ENCODE peak calls at places on chromosomes 16 and 17, in eight cellular contexts. One of them, this sample, is unnamed.

GRCh38 chr16:66842765-66843164 is 1.4 kb upstream of the CA7 start:
- DNase-seq in fibroblast of the conjunctiva: no peak
- DNase-seq in A549: no peak
- DNase-seq in HL-60: no peak
- DNase-seq in GM04504: no peak
- DNase-seq in anterior cingulate cortex: no peak
- DNase-seq in GM12892: no peak
- DNase-seq in hypothalamus: no peak
- DNase-seq in this sample: no peak

GRCh38 chr16:81711609-81712329 is 67.3 kb upstream of the PLCG2 start:
- DNase-seq in fibroblast of the conjunctiva: peak
- DNase-seq in A549: peak
- DNase-seq in HL-60: no peak
- DNase-seq in GM04504: peak
- DNase-seq in anterior cingulate cortex: no peak
- DNase-seq in GM12892: no peak
- DNase-seq in hypothalamus: no peak
- DNase-seq in this sample: peak

GRCh38 chr16:11990672-11991390 is 14.3 kb downstream of the SNX29 start:
- DNase-seq in fibroblast of the conjunctiva: no peak
- DNase-seq in A549: no peak
- DNase-seq in HL-60: no peak
- DNase-seq in GM04504: no peak
- DNase-seq in anterior cingulate cortex: no peak
- DNase-seq in GM12892: no peak
- DNase-seq in hypothalamus: no peak
- DNase-seq in this sample: no peak

GRCh38 chr17:59287887-59288286 is 43.6 kb upstream of the YPEL2 start:
- DNase-seq in fibroblast of the conjunctiva: no peak
- DNase-seq in A549: no peak
- DNase-seq in HL-60: no peak
- DNase-seq in GM04504: no peak
- DNase-seq in anterior cingulate cortex: no peak
- DNase-seq in GM12892: no peak
- DNase-seq in hypothalamus: no peak
- DNase-seq in this sample: no peak

GRCh38 chr17:53516643-53517042 is 306.1 kb upstream of the KIF2B start:
- DNase-seq in fibroblast of the conjunctiva: no peak
- DNase-seq in A549: no peak
- DNase-seq in HL-60: no peak
- DNase-seq in GM04504: no peak
- DNase-seq in anterior cingulate cortex: no peak
- DNase-seq in GM12892: no peak
- DNase-seq in hypothalamus: no peak
- DNase-seq in this sample: no peak

GRCh38 chr17:83180264-83180995 is 101.0 kb downstream of the METRNL start:
- DNase-seq in fibroblast of the conjunctiva: no peak
- DNase-seq in A549: no peak
- DNase-seq in HL-60: no peak
- DNase-seq in GM04504: no peak
- DNase-seq in anterior cingulate cortex: no peak
- DNase-seq in GM12892: no peak
- DNase-seq in hypothalamus: no peak
- DNase-seq in this sample: no peak

GRCh38 chr16:67277999-67278772 is 1.1 kb upstream of the PLEKHG4 start:
- DNase-seq in fibroblast of the conjunctiva: peak
- DNase-seq in A549: peak
- DNase-seq in HL-60: no peak
- DNase-seq in GM04504: peak
- DNase-seq in anterior cingulate cortex: no peak
- DNase-seq in GM12892: no peak
- DNase-seq in hypothalamus: no peak
- DNase-seq in this sample: no peak

GRCh38 chr16:54176376-54176901 is 110.1 kb downstream of the IRX3 start:
- DNase-seq in fibroblast of the conjunctiva: no peak
- DNase-seq in A549: no peak
- DNase-seq in HL-60: peak
- DNase-seq in GM04504: no peak
- DNase-seq in anterior cingulate cortex: no peak
- DNase-seq in GM12892: no peak
- DNase-seq in hypothalamus: no peak
- DNase-seq in this sample: peak

GRCh38 chr17:82592289-82592683 is 56.0 kb downstream of the WDR45B start:
- DNase-seq in fibroblast of the conjunctiva: no peak
- DNase-seq in A549: no peak
- DNase-seq in HL-60: peak
- DNase-seq in GM04504: no peak
- DNase-seq in anterior cingulate cortex: no peak
- DNase-seq in GM12892: no peak
- DNase-seq in hypothalamus: no peak
- DNase-seq in this sample: no peak

GRCh38 chr17:44004761-44005526 is 522 bp downstream of the NAGS start:
- DNase-seq in fibroblast of the conjunctiva: no peak
- DNase-seq in A549: no peak
- DNase-seq in HL-60: no peak
- DNase-seq in GM04504: no peak
- DNase-seq in anterior cingulate cortex: no peak
- DNase-seq in GM12892: no peak
- DNase-seq in hypothalamus: no peak
- DNase-seq in this sample: no peak

GRCh38 chr16:88066234-88066633 is 115.0 kb downstream of the BANP start:
- DNase-seq in fibroblast of the conjunctiva: no peak
- DNase-seq in A549: no peak
- DNase-seq in HL-60: no peak
- DNase-seq in GM04504: no peak
- DNase-seq in anterior cingulate cortex: no peak
- DNase-seq in GM12892: no peak
- DNase-seq in hypothalamus: no peak
- DNase-seq in this sample: no peak

GRCh38 chr16:727291-727977 is 528 bp downstream of the HAGHL start:
- DNase-seq in fibroblast of the conjunctiva: no peak
- DNase-seq in A549: no peak
- DNase-seq in HL-60: peak
- DNase-seq in GM04504: no peak
- DNase-seq in anterior cingulate cortex: no peak
- DNase-seq in GM12892: no peak
- DNase-seq in hypothalamus: no peak
- DNase-seq in this sample: peak

GRCh38 chr17:81435636-81436293 is 40.5 kb downstream of the BAHCC1 start:
- DNase-seq in fibroblast of the conjunctiva: no peak
- DNase-seq in A549: no peak
- DNase-seq in HL-60: no peak
- DNase-seq in GM04504: no peak
- DNase-seq in anterior cingulate cortex: no peak
- DNase-seq in GM12892: no peak
- DNase-seq in hypothalamus: no peak
- DNase-seq in this sample: no peak